ENCODE peak calls at places on chromosomes 2 and 18, in five cellular contexts. J, C, P, F and O are unnamed samples.
A peak's percentile ranks its signal among the peaks of the same experiment; 100 is the strongest.

GRCh38 chr2:73983322-73984202 is 1.1 kb upstream of the TET3 start:
- DNase-seq in J (no peak), C (peak; percentile 15), P (no peak), F (no peak), O (no peak)

GRCh38 chr2:197852127-197852526 is 47.7 kb downstream of the PLCL1 start:
- DNase-seq in J (no peak), C (no peak), P (no peak), F (no peak), O (no peak)

GRCh38 chr2:145599761-145600160 is 1079.8 kb upstream of the ZEB2 start:
- DNase-seq in J (no peak), C (no peak), P (peak; percentile 26), F (peak; percentile 66), O (no peak)

GRCh38 chr2:238912228-238912915 is 64.5 kb downstream of the TWIST2 start:
- DNase-seq in J (no peak), C (no peak), P (no peak), F (no peak), O (peak; percentile 66)

GRCh38 chr2:39368846-39369245 is 68.2 kb downstream of the MAP4K3 start:
- DNase-seq in J (no peak), C (no peak), P (no peak), F (no peak), O (no peak)

GRCh38 chr2:233267516-233268245 is 16.2 kb downstream of the ATG16L1 start:
- DNase-seq in J (no peak), C (no peak), P (no peak), F (no peak), O (no peak)

GRCh38 chr2:120287183-120288015 is 34.7 kb downstream of the RALB start:
- DNase-seq in J (peak; percentile 52), C (no peak), P (peak; percentile 82), F (peak; percentile 84), O (no peak)

GRCh38 chr2:74498500-74499268 is 719 bp downstream of the LBX2 start:
- DNase-seq in J (no peak), C (no peak), P (no peak), F (no peak), O (peak; percentile 63)

GRCh38 chr2:65350714-65351113 is 81.7 kb downstream of the SPRED2 start:
- DNase-seq in J (no peak), C (no peak), P (no peak), F (no peak), O (no peak)

GRCh38 chr2:233025706-233026105 is 6.8 kb upstream of the NEU2 start:
- DNase-seq in J (no peak), C (no peak), P (no peak), F (peak; percentile 43), O (no peak)

GRCh38 chr2:117785740-117786139 is 28.8 kb upstream of the DDX18 start:
- DNase-seq in J (no peak), C (peak; percentile 63), P (no peak), F (peak; percentile 49), O (no peak)

GRCh38 chr2:71691747-71692455 is 238.5 kb downstream of the DYSF start:
- DNase-seq in J (no peak), C (peak; percentile 18), P (no peak), F (peak; percentile 38), O (no peak)

GRCh38 chr18:9209230-9209629 is 72.6 kb downstream of the ANKRD12 start:
- DNase-seq in J (no peak), C (no peak), P (peak; percentile 11), F (peak; percentile 74), O (no peak)

GRCh38 chr2:128371648-128372345 is 53.1 kb upstream of the HS6ST1 start:
- DNase-seq in J (no peak), C (no peak), P (no peak), F (no peak), O (peak; percentile 46)

GRCh38 chr2:174812037-174812436 is 47.8 kb upstream of the CHRNA1 start:
- DNase-seq in J (no peak), C (no peak), P (no peak), F (no peak), O (no peak)

GRCh38 chr18:26185267-26185666 is 41.0 kb upstream of the TAF4B start:
- DNase-seq in J (no peak), C (no peak), P (no peak), F (no peak), O (no peak)

GRCh38 chr2:74419345-74419744 is 2.1 kb downstream of the C2orf81 start:
- DNase-seq in J (no peak), C (no peak), P (no peak), F (no peak), O (no peak)

GRCh38 chr2:238866656-238867277 is 18.9 kb downstream of the TWIST2 start:
- DNase-seq in J (no peak), C (peak; percentile 38), P (no peak), F (no peak), O (no peak)

GRCh38 chr2:19722486-19723420 is 179.0 kb downstream of the TTC32 start:
- DNase-seq in J (no peak), C (no peak), P (no peak), F (peak; percentile 49), O (no peak)

GRCh38 chr2:49222975-49223528 is 68.7 kb upstream of the FSHR start:
- DNase-seq in J (no peak), C (no peak), P (no peak), F (peak; percentile 26), O (no peak)

GRCh38 chr2:175742367-175742766 is 259.7 kb downstream of the LNPK start:
- DNase-seq in J (no peak), C (no peak), P (no peak), F (peak; percentile 68), O (no peak)

GRCh38 chr18:8609711-8610441 is 639 bp downstream of the RAB12 start:
- DNase-seq in J (no peak), C (no peak), P (no peak), F (peak; percentile 6), O (no peak)

GRCh38 chr2:204453730-204454167 is 91.5 kb upstream of the PARD3B start:
- DNase-seq in J (no peak), C (no peak), P (no peak), F (peak; percentile 30), O (no peak)

GRCh38 chr18:79382681-79383387 is 12.9 kb upstream of the NFATC1 start:
- DNase-seq in J (no peak), C (no peak), P (no peak), F (no peak), O (peak; percentile 69)

GRCh38 chr2:112006076-112006410 is 49.0 kb upstream of the TMEM87B start:
- DNase-seq in J (no peak), C (no peak), P (no peak), F (peak; percentile 26), O (peak; percentile 50)

GRCh38 chr18:76252880-76253279 is 242.2 kb downstream of the ZNF516 start:
- DNase-seq in J (no peak), C (peak; percentile 21), P (no peak), F (peak; percentile 10), O (no peak)

GRCh38 chr2:138572318-138572717 is 70.7 kb downstream of the SPOPL start:
- DNase-seq in J (no peak), C (no peak), P (no peak), F (no peak), O (no peak)

GRCh38 chr18:48959921-48960920 is 9.5 kb upstream of the SMAD7 start:
- DNase-seq in J (no peak), C (no peak), P (no peak), F (peak; percentile 56), O (peak; percentile 64)